ENCODE peak calls at places on chromosome 3, in four cellular contexts. X is left lung; V is lower lobe of right lung; T is activated CD8-positive, alpha-beta memory T cell treated with anti-CD3 and anti-CD28 coated beads, Interleukin-2, amount 50 U/mL, for 4 hours. P is an unnamed sample.

GRCh38 chr3:129461461-129462146 is 21.6 kb downstream of the IFT122 start:
- DNase-seq in X (no peak), V (no peak), T (no peak), P (no peak)

GRCh38 chr3:173284301-173284700 is 113.2 kb upstream of the NLGN1 start:
- DNase-seq in X (no peak), V (no peak), T (no peak), P (no peak)

GRCh38 chr3:72317491-72317890 is 530.8 kb downstream of the SHQ1 start:
- DNase-seq in X (no peak), V (no peak), T (no peak), P (no peak)

GRCh38 chr3:27584874-27585273 is 100.7 kb upstream of the SLC4A7 start:
- DNase-seq in X (no peak), V (no peak), T (no peak), P (no peak)

GRCh38 chr3:45205126-45205525 is 21.0 kb downstream of the TMEM158 start:
- DNase-seq in X (no peak), V (no peak), T (no peak), P (no peak)

GRCh38 chr3:25502233-25502632 is 74.2 kb downstream of the RARB start:
- DNase-seq in X (no peak), V (no peak), T (no peak), P (no peak)

GRCh38 chr3:97687734-97688133 is 76.8 kb upstream of the ARL6 start:
- DNase-seq in X (no peak), V (no peak), T (no peak), P (no peak)

GRCh38 chr3:191290311-191291025 is 38.7 kb upstream of the CCDC50 start:
- DNase-seq in X (no peak), V (no peak), T (no peak), P (no peak)

GRCh38 chr3:107410606-107411005 is 33.4 kb downstream of the CCDC54 start:
- DNase-seq in X (no peak), V (no peak), T (no peak), P (no peak)

GRCh38 chr3:195905970-195906864 is 2.1 kb downstream of the TNK2 start:
- DNase-seq in X (no peak), V (no peak), T (no peak), P (peak; percentile 15)

GRCh38 chr3:62670351-62670750 is 204.9 kb downstream of the CADPS start:
- DNase-seq in X (no peak), V (no peak), T (no peak), P (no peak)

P was measured in aorta.